ENCODE peak calls at places on chromosomes 5 and 9, in seven cellular contexts. E, A, C, B, Z, W and F are unnamed samples.

GRCh38 chr9:121107041-121107440 is 32.3 kb downstream of the CNTRL start:
- DNase-seq in Z (no peak), A (no peak), W (no peak), C (no peak), B (peak), E (no peak), F (no peak)

GRCh38 chr5:17178316-17178715 is 39.1 kb upstream of the BASP1 start:
- DNase-seq in B (no peak), A (no peak), E (no peak), Z (no peak), C (no peak), W (no peak), F (no peak)

GRCh38 chr5:76513486-76513885 is 109.7 kb downstream of the F2RL2 start:
- DNase-seq in B (no peak), W (no peak), C (no peak), Z (no peak), E (no peak), A (no peak), F (no peak)

GRCh38 chr5:151556808-151557207 is 34.3 kb downstream of the FAT2 start:
- DNase-seq in B (no peak), A (no peak), E (no peak), C (no peak), W (no peak), Z (no peak), F (no peak)

GRCh38 chr9:109941771-109942170 is 161.8 kb downstream of the PALM2AKAP2 start:
- DNase-seq in B (no peak), C (no peak), A (no peak), E (no peak), W (no peak), Z (no peak), F (no peak)

GRCh38 chr5:55407059-55407684 is 99.4 kb downstream of the MTREX start:
- DNase-seq in B (peak), Z (peak), E (no peak), C (no peak), W (no peak), A (no peak), F (no peak)

GRCh38 chr9:136448655-136449054 is 9.0 kb upstream of the INPP5E start:
- DNase-seq in Z (no peak), E (no peak), C (no peak), W (no peak), A (no peak), B (no peak), F (no peak)

GRCh38 chr5:62093981-62094380 is 212.0 kb upstream of the KIF2A start:
- DNase-seq in C (peak), Z (no peak), A (no peak), B (peak), W (no peak), E (no peak), F (no peak)

GRCh38 chr5:132526290-132526973 is 16.9 kb downstream of the IL5 start:
- DNase-seq in B (peak), E (peak), A (peak), W (peak), Z (peak), C (peak), F (peak)

GRCh38 chr5:44329716-44330115 is 59.5 kb downstream of the FGF10 start:
- DNase-seq in A (no peak), B (no peak), C (no peak), W (no peak), Z (no peak), E (no peak), F (no peak)

GRCh38 chr5:102625940-102626339 is 127.1 kb upstream of the SLCO6A1 start:
- DNase-seq in B (no peak), W (no peak), Z (no peak), A (no peak), E (no peak), C (no peak), F (no peak)

GRCh38 chr5:56587381-56588124 is 227.8 kb upstream of the MAP3K1 start:
- DNase-seq in B (no peak), Z (no peak), C (no peak), A (no peak), E (no peak), W (no peak), F (no peak)

GRCh38 chr5:145499483-145499882 is 335.7 kb downstream of the PRELID2 start:
- DNase-seq in B (no peak), E (no peak), C (no peak), Z (no peak), A (no peak), W (no peak), F (no peak)

GRCh38 chr9:96140401-96141180 is 161.4 kb downstream of the HSD17B3 start:
- DNase-seq in Z (no peak), W (no peak), A (no peak), B (no peak), C (no peak), E (no peak), F (no peak)

GRCh38 chr5:157306690-157307089 is 40.8 kb downstream of the CYFIP2 start:
- DNase-seq in W (no peak), C (no peak), E (no peak), A (no peak), B (no peak), Z (no peak), F (no peak)

GRCh38 chr5:140345919-140346347 is 470 bp downstream of the HBEGF start:
- DNase-seq in E (no peak), W (no peak), B (peak), C (peak), Z (no peak), A (no peak), F (no peak)

GRCh38 chr9:99398241-99398640 is 176.2 kb downstream of the SEC61B start:
- DNase-seq in E (no peak), Z (no peak), B (no peak), A (no peak), W (no peak), C (no peak), F (no peak)

GRCh38 chr5:110853267-110853666 is 114.5 kb downstream of the SLC25A46 start:
- DNase-seq in E (no peak), C (no peak), B (no peak), W (peak), A (no peak), Z (no peak), F (no peak)

GRCh38 chr9:76395381-76395780 is 1.2 kb upstream of the RFK start:
- DNase-seq in E (no peak), B (no peak), Z (no peak), W (no peak), C (no peak), A (no peak), F (no peak)

GRCh38 chr9:38195737-38196161 is 126.7 kb upstream of the SHB start:
- DNase-seq in Z (no peak), E (no peak), B (no peak), W (no peak), A (no peak), C (no peak), F (no peak)

GRCh38 chr5:9562101-9562500 is 16.2 kb upstream of the SEMA5A start:
- DNase-seq in E (no peak), B (peak), A (no peak), Z (no peak), W (no peak), C (no peak), F (no peak)

GRCh38 chr5:53211799-53212198 is 102.2 kb upstream of the MOCS2 start:
- DNase-seq in Z (no peak), E (no peak), W (peak), B (no peak), C (no peak), A (no peak), F (no peak)

GRCh38 chr9:78144663-78145377 is 91.1 kb upstream of the CEP78 start:
- DNase-seq in E (no peak), C (no peak), A (no peak), Z (no peak), B (no peak), W (no peak), F (no peak)

GRCh38 chr9:27421567-27421966 is 102.5 kb upstream of the IFNK start:
- DNase-seq in A (no peak), B (no peak), W (no peak), C (no peak), Z (no peak), E (no peak), F (no peak)

GRCh38 chr5:175765858-175766257 is 105.5 kb upstream of the CPLX2 start:
- DNase-seq in W (no peak), C (no peak), B (no peak), E (no peak), A (no peak), Z (no peak), F (no peak)

GRCh38 chr9:131697097-131697496 is 42.8 kb downstream of the RAPGEF1 start:
- DNase-seq in C (no peak), W (no peak), B (peak), E (no peak), Z (no peak), A (no peak), F (no peak)

GRCh38 chr5:17004441-17005086 is 68.5 kb upstream of the MYO10 start:
- DNase-seq in E (no peak), W (no peak), Z (no peak), B (no peak), A (no peak), C (no peak), F (no peak)

GRCh38 chr5:7047862-7048261 is 334.6 kb downstream of the TENT4A start:
- DNase-seq in B (no peak), W (no peak), C (no peak), E (no peak), A (no peak), Z (no peak), F (no peak)

GRCh38 chr9:90441814-90442213 is 200.8 kb downstream of the DIRAS2 start:
- DNase-seq in B (peak), W (no peak), Z (no peak), A (no peak), E (no peak), C (no peak), F (no peak)

GRCh38 chr5:66197764-66198405 is 53.8 kb downstream of the SREK1 start:
- DNase-seq in Z (no peak), C (no peak), B (no peak), W (no peak), E (no peak), A (no peak), F (no peak)

GRCh38 chr5:144203750-144204596 is 33.3 kb downstream of the KCTD16 start:
- DNase-seq in W (peak), E (peak), A (no peak), C (peak), B (peak), Z (peak), F (peak)

GRCh38 chr5:103013933-103014552 is 105.9 kb downstream of the GIN1 start:
- DNase-seq in E (no peak), C (no peak), A (no peak), W (no peak), B (no peak), Z (no peak), F (no peak)

GRCh38 chr5:176133877-176134276 is 104.3 kb upstream of the SIMC1 start:
- DNase-seq in A (no peak), B (no peak), Z (no peak), W (no peak), E (no peak), C (no peak), F (no peak)

GRCh38 chr9:114209151-114209550 is 53.8 kb downstream of the COL27A1 start:
- DNase-seq in C (no peak), Z (no peak), E (no peak), B (no peak), W (no peak), A (no peak), F (no peak)

GRCh38 chr5:174688441-174689354 is 35.7 kb upstream of the MSX2 start:
- DNase-seq in C (no peak), A (no peak), W (no peak), E (no peak), B (no peak), Z (no peak), F (no peak)